ENCODE peak calls at places on chromosome 4, in eight cellular contexts. D, G, T, L, I, H, C and F are unnamed samples.

GRCh38 chr4:37836838-37837413 is 10.4 kb downstream of the PGM2 start:
- DNase-seq in G (no peak), T (no peak), I (no peak), C (no peak), H (no peak), D (no peak), L (no peak), F (no peak)

GRCh38 chr4:15507679-15508078 is 38.0 kb downstream of the CC2D2A start:
- DNase-seq in D (no peak), C (no peak), H (no peak), L (no peak), G (no peak), T (no peak), I (no peak), F (no peak)

GRCh38 chr4:24137963-24138601 is 248.2 kb upstream of the PPARGC1A start:
- DNase-seq in L (no peak), C (no peak), I (no peak), G (no peak), D (peak; percentile 73), T (no peak), H (no peak), F (peak; percentile 24)

GRCh38 chr4:91758487-91758886 is 545.3 kb upstream of the GRID2 start:
- DNase-seq in G (no peak), L (no peak), C (no peak), I (no peak), H (no peak), D (no peak), T (no peak), F (no peak)

GRCh38 chr4:13704020-13704419 is 76.5 kb upstream of the BOD1L1 start:
- DNase-seq in I (no peak), G (no peak), L (no peak), T (no peak), H (no peak), C (no peak), D (peak; percentile 16), F (no peak)

GRCh38 chr4:124111922-124112321 is 600.6 kb downstream of the ANKRD50 start:
- DNase-seq in C (peak; percentile 53), D (no peak), G (no peak), I (no peak), T (no peak), L (no peak), H (no peak), F (no peak)

GRCh38 chr4:141501395-141501794 is 135.0 kb upstream of the IL15 start:
- DNase-seq in H (no peak), D (no peak), G (no peak), T (no peak), I (no peak), C (no peak), L (no peak), F (no peak)

GRCh38 chr4:143367863-143368262 is 31.2 kb downstream of the GAB1 start:
- DNase-seq in C (no peak), D (no peak), L (no peak), H (no peak), G (no peak), T (no peak), I (no peak), F (no peak)

GRCh38 chr4:85938902-85939301 is 421.0 kb downstream of the MAPK10 start:
- DNase-seq in I (no peak), T (no peak), C (no peak), D (no peak), G (no peak), L (no peak), H (no peak), F (no peak)

GRCh38 chr4:182969651-182970279 is 52.6 kb upstream of the DCTD start:
- DNase-seq in I (no peak), L (no peak), H (no peak), T (no peak), C (peak; percentile 28), D (no peak), G (peak; percentile 10), F (no peak)

GRCh38 chr4:41957634-41958033 is 22.4 kb downstream of the TMEM33 start:
- DNase-seq in I (no peak), G (peak; percentile 38), H (no peak), L (no peak), C (peak; percentile 35), T (no peak), D (no peak), F (no peak)

GRCh38 chr4:121791481-121791880 is 9.6 kb upstream of the EXOSC9 start:
- DNase-seq in H (no peak), D (no peak), C (no peak), G (no peak), I (no peak), T (no peak), L (no peak), F (no peak)

GRCh38 chr4:2058264-2059033 is 678 bp upstream of the NAT8L start:
- DNase-seq in D (no peak), I (no peak), G (peak; percentile 80), L (no peak), T (no peak), H (no peak), C (no peak), F (no peak)

GRCh38 chr4:13988347-13989265 is 361.1 kb upstream of the BOD1L1 start:
- DNase-seq in I (no peak), L (no peak), G (no peak), T (peak; percentile 92), D (no peak), H (peak; percentile 35), C (peak; percentile 91), F (no peak)

GRCh38 chr4:111406036-111406435 is 739.2 kb upstream of the FAM241A start:
- DNase-seq in I (no peak), D (no peak), T (no peak), C (no peak), H (no peak), G (no peak), L (no peak), F (no peak)

GRCh38 chr4:102247041-102247440 is 98.2 kb downstream of the SLC39A8 start:
- DNase-seq in C (no peak), L (no peak), D (no peak), H (no peak), G (no peak), T (no peak), I (no peak), F (no peak)

GRCh38 chr4:111650146-111650545 is 495.1 kb upstream of the FAM241A start:
- DNase-seq in C (no peak), T (no peak), G (no peak), L (no peak), D (no peak), I (no peak), H (no peak), F (no peak)

GRCh38 chr4:116217781-116218180 is 867.6 kb downstream of the TRAM1L1 start:
- DNase-seq in L (no peak), T (no peak), I (no peak), H (no peak), G (no peak), C (no peak), D (no peak), F (no peak)

GRCh38 chr4:114015444-114015899 is 36.0 kb upstream of the ARSJ start:
- DNase-seq in T (no peak), G (no peak), L (no peak), D (no peak), H (no peak), I (no peak), C (peak; percentile 89), F (no peak)

GRCh38 chr4:169723207-169723606 is 34.5 kb downstream of the HPF1 start:
- DNase-seq in C (peak; percentile 31), I (no peak), G (no peak), L (no peak), D (no peak), H (no peak), T (no peak), F (no peak)

GRCh38 chr4:153594208-153594607 is 89.9 kb upstream of the TLR2 start:
- DNase-seq in C (no peak), H (no peak), G (no peak), L (no peak), D (no peak), I (no peak), T (no peak), F (no peak)

DNA sequence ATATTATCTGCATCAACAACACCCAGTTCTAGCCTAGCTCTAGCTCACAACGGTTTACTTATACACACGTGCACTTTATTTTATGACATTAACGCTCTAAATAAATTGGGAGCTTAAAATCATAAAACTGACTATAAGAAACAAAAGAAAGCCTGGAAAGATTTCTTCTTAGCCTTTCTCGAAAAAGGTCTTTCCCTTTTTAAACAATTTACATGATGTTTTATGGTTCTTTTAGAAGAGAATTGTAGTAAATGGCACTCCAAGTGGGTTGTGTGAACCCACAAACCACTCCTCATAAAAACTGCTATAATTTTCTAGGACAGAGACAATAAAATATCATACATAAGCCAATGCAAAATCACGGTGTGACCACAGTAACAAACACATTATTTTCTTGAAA is 23.1 kb downstream of the STX18 start:
- DNase-seq in C (no peak), T (no peak), I (no peak), L (no peak), H (no peak), D (no peak), G (no peak), F (no peak)
- TF ChIP-seq EP300 in C (no peak), T (no peak), I (no peak), L (no peak), H (no peak), D (no peak), G (no peak), F (no peak)

DNA sequence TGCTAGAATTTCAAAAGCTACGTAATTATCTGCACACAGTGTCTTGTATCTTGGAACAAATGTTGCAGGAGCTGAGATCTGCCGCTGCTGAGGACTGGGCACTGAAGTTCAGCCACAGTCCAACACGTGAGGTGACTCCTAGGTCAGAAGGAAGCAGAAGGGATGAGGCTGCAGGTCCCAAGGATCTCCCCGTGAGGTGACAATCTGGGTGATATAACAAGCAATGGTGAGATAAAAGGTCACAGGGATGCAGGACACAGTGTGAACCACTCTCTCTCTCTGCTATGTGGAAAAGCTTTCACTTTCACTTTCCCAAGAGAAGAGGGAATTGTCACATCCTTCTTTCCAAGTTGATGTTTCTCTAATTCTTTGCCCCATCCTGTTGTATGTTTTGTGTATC is 1416.0 kb upstream of the TENM3 start:
- DNase-seq in L (no peak), G (no peak), C (no peak), D (no peak), T (no peak), H (no peak), I (no peak), F (no peak)
- TF ChIP-seq EP300 in L (no peak), G (no peak), C (no peak), D (no peak), T (no peak), H (no peak), I (no peak), F (no peak)

DNA sequence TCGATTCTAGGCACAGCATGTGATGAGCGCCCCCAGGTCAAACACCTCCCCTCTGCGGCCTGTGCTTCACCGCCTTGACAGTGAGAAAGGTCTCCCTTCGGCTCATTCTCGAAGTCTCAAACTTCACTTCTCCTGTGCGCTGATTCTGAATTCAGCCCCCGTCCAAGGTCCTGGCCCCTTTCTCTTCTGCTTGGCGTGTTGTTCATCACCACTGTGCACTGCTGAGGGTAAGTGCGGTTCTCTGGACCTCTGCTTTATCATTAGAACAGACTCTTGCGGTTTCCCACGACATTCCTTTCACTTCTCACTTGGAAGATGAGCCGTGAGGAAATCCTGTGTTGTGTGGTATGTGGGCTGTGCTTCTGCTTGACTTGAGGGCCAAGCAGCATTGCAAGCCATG is 11.9 kb downstream of the HTT-AS start:
- DNase-seq in C (no peak), T (no peak), I (no peak), G (no peak), L (no peak), H (no peak), D (no peak), F (no peak)
- TF ChIP-seq EP300 in C (no peak), T (no peak), I (no peak), G (no peak), L (no peak), H (no peak), D (no peak), F (no peak)

GRCh38 chr4:72991889-72992288 is 77.6 kb downstream of the COX18 start:
- DNase-seq in T (peak; percentile 47), G (no peak), H (no peak), C (no peak), D (no peak), L (no peak), I (no peak), F (no peak)
- TF ChIP-seq EP300 in T (no peak), G (no peak), H (no peak), C (no peak), D (no peak), L (no peak), I (no peak), F (no peak)